ENCODE peak calls at places on chromosomes 3 and 15, in seven cellular contexts. E, K, V, C, B, F and D are unnamed samples.

GRCh38 chr3:107599755-107600122 is 77.0 kb downstream of the BBX start:
- DNase-seq in E (no peak), F (no peak), K (no peak), B (no peak), V (no peak), C (peak; percentile 39), D (no peak)

GRCh38 chr3:175554761-175555160 is 695.6 kb downstream of the NAALADL2 start:
- DNase-seq in E (no peak), F (no peak), K (no peak), B (no peak), V (no peak), C (no peak), D (no peak)

GRCh38 chr3:87101873-87102272 is 110.9 kb upstream of the VGLL3 start:
- DNase-seq in B (no peak), K (no peak), F (no peak), V (no peak), E (no peak), C (no peak), D (no peak)

GRCh38 chr15:35697549-35698299 is 151.8 kb upstream of the DPH6 start:
- DNase-seq in C (peak; percentile 56), K (no peak), F (no peak), V (peak; percentile 20), B (no peak), E (no peak), D (no peak)

GRCh38 chr3:90253131-90253530 is 1145.7 kb downstream of the EPHA3 start:
- DNase-seq in K (no peak), B (no peak), F (no peak), E (no peak), V (no peak), C (no peak), D (no peak)

GRCh38 chr3:134334231-134334900 is 39.9 kb downstream of the AMOTL2 start:
- DNase-seq in E (no peak), C (peak; percentile 63), K (no peak), B (no peak), F (no peak), V (no peak), D (no peak)

GRCh38 chr3:128322030-128323022 is 144.4 kb downstream of the DNAJB8 start:
- DNase-seq in K (peak; percentile 42), C (peak; percentile 50), V (no peak), E (peak; percentile 68), F (peak; percentile 66), B (peak; percentile 39), D (peak; percentile 29)

GRCh38 chr3:154060606-154061380 is 60.4 kb upstream of the ARHGEF26 start:
- DNase-seq in B (no peak), C (peak; percentile 59), E (no peak), F (no peak), V (no peak), K (no peak), D (no peak)

GRCh38 chr3:66572938-66573710 is 72.3 kb upstream of the LRIG1 start:
- DNase-seq in V (peak; percentile 45), B (no peak), C (no peak), K (peak; percentile 52), F (no peak), E (no peak), D (peak; percentile 82)

GRCh38 chr15:98383571-98383970 is 264.8 kb upstream of the IGF1R start:
- DNase-seq in C (no peak), K (no peak), V (no peak), B (no peak), E (no peak), F (no peak), D (no peak)

GRCh38 chr15:96321422-96322391 is 8.8 kb upstream of the NR2F2 start:
- DNase-seq in E (no peak), C (no peak), V (no peak), F (no peak), B (peak; percentile 29), K (no peak), D (no peak)

GRCh38 chr15:85832389-85832788 is 37.7 kb upstream of the KLHL25 start:
- DNase-seq in V (no peak), F (no peak), K (no peak), C (no peak), E (no peak), B (no peak), D (no peak)

GRCh38 chr3:34869696-34870095 is 769.6 kb upstream of the ARPP21 start:
- DNase-seq in K (no peak), V (no peak), F (no peak), E (no peak), B (no peak), C (no peak), D (no peak)

GRCh38 chr15:34361278-34361677 is 5.7 kb downstream of the LPCAT4 start:
- DNase-seq in K (no peak), E (no peak), F (no peak), V (no peak), B (no peak), C (no peak), D (no peak)

GRCh38 chr3:105402287-105402801 is 35.6 kb downstream of the ALCAM start:
- DNase-seq in F (no peak), C (no peak), V (peak; percentile 6), B (no peak), E (no peak), K (no peak), D (no peak)

DNA sequence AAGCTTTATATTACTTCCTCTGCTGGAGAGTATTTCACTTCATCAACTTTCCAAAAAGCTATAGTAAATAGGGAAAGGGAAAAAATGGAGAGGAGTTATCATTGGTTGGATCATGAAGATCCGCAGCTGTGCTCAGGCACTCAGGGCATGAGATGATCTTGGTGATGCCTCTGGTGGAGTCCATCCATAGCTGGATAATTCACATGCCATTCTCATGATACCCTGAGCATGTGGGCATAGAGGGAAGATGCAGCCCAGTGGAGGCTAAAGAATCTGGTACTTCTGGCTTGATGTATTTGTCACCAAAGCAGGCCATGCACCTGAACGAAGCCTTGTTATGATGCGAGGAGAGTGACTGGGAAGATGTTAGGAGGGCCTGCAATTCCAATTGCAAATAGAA is 150.2 kb downstream of the CHST2 start:
- DNase-seq in V (no peak), F (no peak), C (no peak), K (no peak), B (no peak), E (no peak), D (no peak)
- H3K9me3 ChIP-seq in V (no peaks in the 10 kb centered on the region), F (no peaks in the 10 kb centered on the region), C (no peaks in the 10 kb centered on the region), K (no peaks in the 10 kb centered on the region), B (no peaks in the 10 kb centered on the region), E (no peaks in the 10 kb centered on the region), D (no peaks in the 10 kb centered on the region)

GRCh38 chr3:98613616-98614015 is 20.2 kb upstream of the CPOX start:
- DNase-seq in K (no peak), E (no peak), C (no peak), V (no peak), B (no peak), F (no peak), D (no peak)
- H3K9me3 ChIP-seq in K (no peaks in the 10 kb centered on the region), E (no peaks in the 10 kb centered on the region), C (no peaks in the 10 kb centered on the region), V (no peaks in the 10 kb centered on the region), B (no peaks in the 10 kb centered on the region), F (no peaks in the 10 kb centered on the region), D (no peaks in the 10 kb centered on the region)

GRCh38 chr3:43012189-43012588 is 33.1 kb downstream of the GASK1A start:
- DNase-seq in F (no peak), B (no peak), C (no peak), K (no peak), V (no peak), E (no peak), D (no peak)
- H3K9me3 ChIP-seq in F (peaks cover 54% of the 10 kb centered on the region), B (no peaks in the 10 kb centered on the region), C (no peaks in the 10 kb centered on the region), K (no peaks in the 10 kb centered on the region), V (no peaks in the 10 kb centered on the region), E (peaks cover 51% of the 10 kb centered on the region), D (no peaks in the 10 kb centered on the region)

DNA sequence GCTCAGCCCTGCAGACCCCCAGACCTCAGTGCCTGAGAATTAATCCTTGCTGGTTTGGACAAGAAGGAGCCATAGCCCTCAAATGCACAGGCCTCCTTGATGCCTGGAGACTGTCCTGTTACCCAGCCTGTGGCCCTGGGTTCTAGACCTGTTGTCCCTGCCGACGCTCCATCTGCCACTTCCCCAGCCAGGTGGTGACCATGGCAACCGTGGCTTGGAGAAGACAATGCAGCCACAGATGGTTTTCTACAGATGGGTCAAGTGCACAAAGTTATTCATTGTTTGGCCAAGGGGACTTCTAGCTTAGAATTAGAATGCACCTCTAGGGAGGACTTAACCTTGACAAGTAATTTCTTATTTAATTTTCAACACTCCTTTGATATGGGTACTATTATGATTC is 297.1 kb downstream of the UACA start:
- DNase-seq in K (no peak), F (no peak), B (no peak), V (no peak), E (no peak), C (no peak), D (no peak)
- H3K9me3 ChIP-seq in K (no peaks in the 10 kb centered on the region), F (no peaks in the 10 kb centered on the region), B (no peaks in the 10 kb centered on the region), V (no peaks in the 10 kb centered on the region), E (no peaks in the 10 kb centered on the region), C (no peaks in the 10 kb centered on the region), D (no peaks in the 10 kb centered on the region)

GRCh38 chr3:179510496-179510895 is 52.2 kb upstream of the ACTL6A start:
- DNase-seq in V (no peak), K (no peak), F (no peak), E (no peak), C (no peak), B (no peak), D (no peak)
- H3K9me3 ChIP-seq in V (no peaks in the 10 kb centered on the region), K (no peaks in the 10 kb centered on the region), F (no peaks in the 10 kb centered on the region), E (no peaks in the 10 kb centered on the region), C (peaks cover 2% of the 10 kb centered on the region), B (no peaks in the 10 kb centered on the region), D (no peaks in the 10 kb centered on the region)